ENCODE peak calls at places on chromosomes 3 and 15, in eight cellular contexts. One of them, this sample, is unnamed. For H3K9me3 and H3K4me1, the result is how much of the 10 kb centered on the place peaks cover.

GRCh38 chr3:117105650-117106049 is 396.1 kb downstream of the TUSC7 start:
- DNase-seq in cardiac muscle cell: no peak
- DNase-seq in GM23248: peak
- DNase-seq in H9: no peak
- DNase-seq in lung: no peak
- DNase-seq in neuronal stem cell: no peak
- DNase-seq in GM12878: no peak
- DNase-seq in effector memory CD4-positive, alpha-beta T cell: no peak
- DNase-seq in this sample: no peak

GRCh38 chr3:153277029-153277428 is 115.0 kb downstream of the RAP2B start:
- DNase-seq in GM12878: no peak
- DNase-seq in effector memory CD4-positive, alpha-beta T cell: no peak
- DNase-seq in cardiac muscle cell: no peak
- DNase-seq in H9: no peak
- DNase-seq in lung: no peak
- DNase-seq in GM23248: peak
- DNase-seq in neuronal stem cell: no peak
- DNase-seq in this sample: no peak

GRCh38 chr3:183156266-183156665 is 6.3 kb downstream of the LAMP3 start:
- DNase-seq in GM12878: no peak
- DNase-seq in effector memory CD4-positive, alpha-beta T cell: no peak
- DNase-seq in H9: no peak
- DNase-seq in GM23248: no peak
- DNase-seq in cardiac muscle cell: no peak
- DNase-seq in neuronal stem cell: no peak
- DNase-seq in lung: no peak
- DNase-seq in this sample: no peak

GRCh38 chr15:100593431-100593830 is 8.6 kb downstream of the LINS1 start:
- DNase-seq in cardiac muscle cell: no peak
- DNase-seq in effector memory CD4-positive, alpha-beta T cell: no peak
- DNase-seq in H9: no peak
- DNase-seq in GM23248: no peak
- DNase-seq in GM12878: no peak
- DNase-seq in neuronal stem cell: no peak
- DNase-seq in lung: no peak
- DNase-seq in this sample: no peak

GRCh38 chr15:63362196-63362595 is 19.4 kb downstream of the CA12 start:
- DNase-seq in lung: no peak
- DNase-seq in neuronal stem cell: no peak
- DNase-seq in cardiac muscle cell: no peak
- DNase-seq in GM12878: no peak
- DNase-seq in effector memory CD4-positive, alpha-beta T cell: no peak
- DNase-seq in H9: no peak
- DNase-seq in GM23248: no peak
- DNase-seq in this sample: no peak

GRCh38 chr3:171566803-171567422 is 106.7 kb upstream of the TNIK start:
- DNase-seq in H9: no peak
- DNase-seq in effector memory CD4-positive, alpha-beta T cell: no peak
- DNase-seq in GM12878: peak
- DNase-seq in neuronal stem cell: peak
- DNase-seq in cardiac muscle cell: peak
- DNase-seq in lung: no peak
- DNase-seq in GM23248: peak
- DNase-seq in this sample: no peak

GRCh38 chr3:39237012-39237411 is 42.8 kb downstream of the CX3CR1 start:
- DNase-seq in neuronal stem cell: no peak
- DNase-seq in H9: no peak
- DNase-seq in GM23248: no peak
- DNase-seq in GM12878: no peak
- DNase-seq in effector memory CD4-positive, alpha-beta T cell: no peak
- DNase-seq in cardiac muscle cell: no peak
- DNase-seq in lung: no peak
- DNase-seq in this sample: no peak

GRCh38 chr15:94744080-94744793 is 512.9 kb downstream of the MCTP2 start:
- DNase-seq in cardiac muscle cell: no peak
- DNase-seq in effector memory CD4-positive, alpha-beta T cell: no peak
- DNase-seq in neuronal stem cell: no peak
- DNase-seq in H9: peak
- DNase-seq in lung: no peak
- DNase-seq in GM23248: no peak
- DNase-seq in GM12878: no peak
- DNase-seq in this sample: no peak

GRCh38 chr3:155391104-155391503 is 97.6 kb upstream of the STRIT1 start:
- DNase-seq in neuronal stem cell: no peak
- DNase-seq in lung: no peak
- DNase-seq in cardiac muscle cell: no peak
- DNase-seq in effector memory CD4-positive, alpha-beta T cell: no peak
- DNase-seq in GM23248: peak
- DNase-seq in GM12878: no peak
- DNase-seq in H9: no peak
- DNase-seq in this sample: no peak

GRCh38 chr3:116314476-116314875 is 130.8 kb downstream of the LSAMP start:
- DNase-seq in GM23248: no peak
- DNase-seq in neuronal stem cell: no peak
- DNase-seq in cardiac muscle cell: peak
- DNase-seq in H9: no peak
- DNase-seq in lung: no peak
- DNase-seq in GM12878: no peak
- DNase-seq in effector memory CD4-positive, alpha-beta T cell: no peak
- DNase-seq in this sample: no peak

GRCh38 chr15:55799287-55800212 is 56.6 kb upstream of the PRTG start:
- DNase-seq in cardiac muscle cell: peak
- DNase-seq in lung: peak
- DNase-seq in neuronal stem cell: peak
- DNase-seq in GM12878: peak
- DNase-seq in GM23248: peak
- DNase-seq in H9: peak
- DNase-seq in effector memory CD4-positive, alpha-beta T cell: no peak
- DNase-seq in this sample: no peak

GRCh38 chr3:42843730-42844713 is 31.7 kb downstream of the CYP8B1 start:
- DNase-seq in effector memory CD4-positive, alpha-beta T cell: no peak
- DNase-seq in cardiac muscle cell: no peak
- DNase-seq in GM12878: no peak
- DNase-seq in H9: no peak
- DNase-seq in neuronal stem cell: no peak
- DNase-seq in GM23248: no peak
- DNase-seq in lung: no peak
- DNase-seq in this sample: no peak

GRCh38 chr15:66459818-66460615 is 37.5 kb downstream of the SNAPC5 start:
- DNase-seq in cardiac muscle cell: no peak
- DNase-seq in GM23248: peak
- DNase-seq in lung: no peak
- DNase-seq in H9: no peak
- DNase-seq in neuronal stem cell: no peak
- DNase-seq in effector memory CD4-positive, alpha-beta T cell: no peak
- DNase-seq in GM12878: no peak
- DNase-seq in this sample: no peak

GRCh38 chr3:24573576-24573975 is 78.9 kb upstream of the THRB start:
- DNase-seq in cardiac muscle cell: no peak
- DNase-seq in H9: no peak
- DNase-seq in GM12878: no peak
- DNase-seq in effector memory CD4-positive, alpha-beta T cell: no peak
- DNase-seq in lung: no peak
- DNase-seq in neuronal stem cell: no peak
- DNase-seq in GM23248: no peak
- DNase-seq in this sample: no peak

GRCh38 chr15:99437315-99438221 is 128.2 kb upstream of the MEF2A start:
- DNase-seq in GM12878: no peak
- DNase-seq in neuronal stem cell: no peak
- DNase-seq in GM23248: peak
- DNase-seq in H9: peak
- DNase-seq in effector memory CD4-positive, alpha-beta T cell: no peak
- DNase-seq in lung: no peak
- DNase-seq in cardiac muscle cell: no peak
- DNase-seq in this sample: no peak

GRCh38 chr3:117035785-117036184 is 326.2 kb downstream of the TUSC7 start:
- DNase-seq in H9: peak
- DNase-seq in neuronal stem cell: no peak
- DNase-seq in effector memory CD4-positive, alpha-beta T cell: no peak
- DNase-seq in GM12878: no peak
- DNase-seq in lung: no peak
- DNase-seq in GM23248: peak
- DNase-seq in cardiac muscle cell: no peak
- DNase-seq in this sample: no peak

GRCh38 chr3:86995537-86995936 is 4.6 kb upstream of the VGLL3 start:
- DNase-seq in lung: no peak
- DNase-seq in GM23248: peak
- DNase-seq in neuronal stem cell: no peak
- DNase-seq in GM12878: no peak
- DNase-seq in cardiac muscle cell: no peak
- DNase-seq in effector memory CD4-positive, alpha-beta T cell: no peak
- DNase-seq in H9: no peak
- DNase-seq in this sample: no peak

GRCh38 chr3:86991482-86991815 is 500 bp upstream of the VGLL3 start:
- DNase-seq in effector memory CD4-positive, alpha-beta T cell: no peak
- DNase-seq in neuronal stem cell: no peak
- DNase-seq in H9: no peak
- DNase-seq in GM12878: no peak
- DNase-seq in lung: no peak
- DNase-seq in cardiac muscle cell: no peak
- DNase-seq in GM23248: peak
- DNase-seq in this sample: no peak

GRCh38 chr3:86991840-86992430 is 986 bp upstream of the VGLL3 start:
- DNase-seq in GM12878: no peak
- DNase-seq in lung: no peak
- DNase-seq in GM23248: peak
- DNase-seq in neuronal stem cell: no peak
- DNase-seq in H9: no peak
- DNase-seq in cardiac muscle cell: no peak
- DNase-seq in effector memory CD4-positive, alpha-beta T cell: no peak
- DNase-seq in this sample: no peak

GRCh38 chr3:86996261-86996955 is 5.5 kb upstream of the VGLL3 start:
- DNase-seq in neuronal stem cell: no peak
- DNase-seq in cardiac muscle cell: no peak
- DNase-seq in GM23248: peak
- DNase-seq in lung: no peak
- DNase-seq in H9: no peak
- DNase-seq in effector memory CD4-positive, alpha-beta T cell: no peak
- DNase-seq in GM12878: no peak
- DNase-seq in this sample: no peak

DNA sequence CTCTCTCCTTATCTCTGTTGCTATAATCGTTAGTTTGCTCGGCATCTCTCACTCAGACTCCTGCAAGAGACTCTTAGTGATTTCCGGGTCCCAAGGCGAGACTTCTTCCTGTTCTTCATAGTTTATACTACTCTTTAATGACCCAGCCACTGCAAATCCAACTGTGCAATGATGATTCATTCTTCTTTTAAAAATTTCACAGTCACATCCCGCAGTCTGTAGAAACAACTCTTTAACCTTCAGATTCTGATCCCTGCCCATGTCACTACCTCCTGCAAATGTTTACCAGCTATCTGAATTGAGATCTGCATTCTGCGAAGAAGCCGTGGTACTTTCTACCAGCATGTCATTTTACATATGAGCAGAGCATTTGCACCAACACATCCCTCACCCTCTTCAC is 2.8 kb upstream of the VGLL3 start:
- DNase-seq in H9: no peak
- DNase-seq in lung: no peak
- DNase-seq in GM23248: peak
- DNase-seq in GM12878: no peak
- DNase-seq in effector memory CD4-positive, alpha-beta T cell: no peak
- DNase-seq in neuronal stem cell: no peak
- DNase-seq in cardiac muscle cell: no peak
- DNase-seq in this sample: no peak
- H3K27ac ChIP-seq in H9: no peak
- H3K27ac ChIP-seq in lung: no peak
- H3K27ac ChIP-seq in GM23248: peak
- H3K27ac ChIP-seq in GM12878: no peak
- H3K27ac ChIP-seq in effector memory CD4-positive, alpha-beta T cell: no peak
- H3K27ac ChIP-seq in neuronal stem cell: no peak
- H3K27ac ChIP-seq in cardiac muscle cell: no peak
- H3K27ac ChIP-seq in this sample: no peak

DNA sequence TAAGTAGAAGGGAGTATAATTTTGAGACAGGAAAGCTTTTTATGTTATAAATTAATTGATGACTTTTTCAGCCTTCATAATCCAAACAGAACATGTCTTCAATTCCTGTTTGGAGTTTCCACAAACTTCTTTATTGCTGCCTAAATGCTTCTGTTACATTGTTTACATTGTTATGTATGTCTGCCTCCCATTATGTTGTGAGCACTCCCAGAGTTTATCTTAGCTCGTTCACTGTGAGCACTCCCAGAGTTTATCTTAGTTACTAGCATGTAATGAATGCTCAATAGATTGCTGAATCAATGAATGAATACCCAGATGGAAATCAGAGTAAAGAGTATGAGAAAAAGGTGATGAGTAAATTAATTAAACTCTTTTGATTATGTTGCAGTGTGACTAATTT is 1178.0 kb downstream of the ROBO1 start:
- DNase-seq in GM12878: no peak
- DNase-seq in neuronal stem cell: no peak
- DNase-seq in H9: no peak
- DNase-seq in GM23248: no peak
- DNase-seq in lung: no peak
- DNase-seq in effector memory CD4-positive, alpha-beta T cell: no peak
- DNase-seq in cardiac muscle cell: peak
- DNase-seq in this sample: no peak
- H3K9me3 ChIP-seq in GM12878: under half
- H3K9me3 ChIP-seq in neuronal stem cell: under half
- H3K9me3 ChIP-seq in H9: under half
- H3K9me3 ChIP-seq in GM23248: under half
- H3K9me3 ChIP-seq in lung: under half
- H3K9me3 ChIP-seq in effector memory CD4-positive, alpha-beta T cell: under half
- H3K9me3 ChIP-seq in cardiac muscle cell: under half
- H3K9me3 ChIP-seq in this sample: under half

GRCh38 chr15:92142242-92143232 is 251.1 kb upstream of the ST8SIA2 start:
- DNase-seq in GM23248: no peak
- DNase-seq in cardiac muscle cell: peak
- DNase-seq in effector memory CD4-positive, alpha-beta T cell: no peak
- DNase-seq in GM12878: no peak
- DNase-seq in lung: peak
- DNase-seq in H9: peak
- DNase-seq in neuronal stem cell: no peak
- DNase-seq in this sample: no peak
- H3K4me1 ChIP-seq in GM23248: under half
- H3K4me1 ChIP-seq in cardiac muscle cell: under half
- H3K4me1 ChIP-seq in effector memory CD4-positive, alpha-beta T cell: under half
- H3K4me1 ChIP-seq in GM12878: under half
- H3K4me1 ChIP-seq in lung: under half
- H3K4me1 ChIP-seq in H9: under half
- H3K4me1 ChIP-seq in neuronal stem cell: under half
- H3K4me1 ChIP-seq in this sample: under half

GRCh38 chr3:178155521-178155920 is 380.7 kb upstream of the KCNMB2 start:
- DNase-seq in GM23248: no peak
- DNase-seq in effector memory CD4-positive, alpha-beta T cell: no peak
- DNase-seq in cardiac muscle cell: peak
- DNase-seq in lung: no peak
- DNase-seq in H9: no peak
- DNase-seq in neuronal stem cell: no peak
- DNase-seq in GM12878: no peak
- DNase-seq in this sample: no peak

DNA sequence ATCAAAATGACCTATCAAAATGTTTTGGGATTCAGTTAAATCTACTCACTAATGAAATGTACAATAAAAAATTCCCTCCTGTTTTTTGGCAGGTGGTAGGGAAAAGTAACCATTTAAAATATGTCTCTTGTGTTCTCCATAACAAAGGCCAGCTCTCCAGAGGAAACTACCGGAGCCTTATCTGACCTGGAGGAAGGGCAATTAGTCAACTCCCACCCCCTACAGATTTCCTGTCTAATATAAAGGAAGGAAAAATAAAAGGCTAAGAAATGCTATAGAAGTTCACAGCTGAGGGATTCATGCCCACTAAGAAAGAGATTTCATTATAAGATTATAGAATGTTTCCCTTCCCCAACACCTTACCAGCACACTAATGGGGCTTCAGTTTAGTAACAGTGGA is 376.5 kb upstream of the KCNMB2 start:
- DNase-seq in effector memory CD4-positive, alpha-beta T cell: no peak
- DNase-seq in neuronal stem cell: peak
- DNase-seq in GM12878: no peak
- DNase-seq in lung: no peak
- DNase-seq in H9: no peak
- DNase-seq in cardiac muscle cell: no peak
- DNase-seq in GM23248: no peak
- DNase-seq in this sample: no peak
- H3K27ac ChIP-seq in effector memory CD4-positive, alpha-beta T cell: no peak
- H3K27ac ChIP-seq in neuronal stem cell: peak
- H3K27ac ChIP-seq in GM12878: no peak
- H3K27ac ChIP-seq in lung: no peak
- H3K27ac ChIP-seq in H9: peak
- H3K27ac ChIP-seq in cardiac muscle cell: no peak
- H3K27ac ChIP-seq in GM23248: no peak
- H3K27ac ChIP-seq in this sample: no peak

This sample was measured in vagina.